ENCODE peak calls at places on chromosomes 4 and X, in ten cellular contexts. A is aorta, L is psoas muscle, C is NT2/D1, W is heart left ventricle, S is BE2C, D is breast epithelium, X is suprapubic skin, Z is prostate gland, B is IMR-90. U is an unnamed sample. For H3K4me1, the result is how much of the 10 kb centered on the place peaks cover.

GRCh38 chr4:167715176-167715575 is 377.2 kb upstream of the ANXA10 start:
- DNase-seq in A (no peak), L (no peak), C (no peak), W (no peak), S (no peak), D (no peak), X (no peak), Z (no peak), B (no peak), U (no peak)

GRCh38 chrX:69387559-69388487 is 116.3 kb upstream of the NALF2 start:
- DNase-seq in A (peak), L (peak), C (peak), W (no peak), S (peak), D (no peak), X (no peak), Z (peak), B (peak), U (peak)

GRCh38 chrX:17433965-17434364 is 59.0 kb downstream of the NHS start:
- DNase-seq in A (no peak), L (no peak), C (no peak), W (no peak), S (no peak), D (no peak), X (no peak), Z (no peak), B (no peak), U (no peak)

GRCh38 chr4:173040200-173040599 is 128.4 kb upstream of the GALNT7 start:
- DNase-seq in A (no peak), L (no peak), C (no peak), W (no peak), S (no peak), D (no peak), X (no peak), Z (no peak), B (peak), U (no peak)

GRCh38 chr4:47945930-47946726 is 31.7 kb upstream of the NFXL1 start:
- DNase-seq in A (no peak), L (no peak), C (no peak), W (no peak), S (no peak), D (no peak), X (no peak), Z (no peak), B (no peak), U (no peak)

GRCh38 chr4:101306225-101306624 is 41.1 kb downstream of the PPP3CA start:
- DNase-seq in A (no peak), L (no peak), C (no peak), W (no peak), S (no peak), D (no peak), X (no peak), Z (no peak), B (no peak), U (no peak)

GRCh38 chr4:139978692-139979091 is 175.3 kb downstream of the MAML3 start:
- DNase-seq in A (no peak), L (no peak), C (no peak), W (no peak), S (no peak), D (no peak), X (no peak), Z (no peak), B (no peak), U (no peak)

GRCh38 chr4:125044886-125045285 is 269.9 kb upstream of the FAT4 start:
- DNase-seq in A (no peak), L (no peak), C (no peak), W (no peak), S (no peak), D (no peak), X (no peak), Z (no peak), B (no peak), U (no peak)

GRCh38 chrX:100615015-100615414 is 21.6 kb downstream of the TSPAN6 start:
- DNase-seq in A (no peak), L (no peak), C (peak), W (no peak), S (no peak), D (no peak), X (no peak), Z (peak), B (peak), U (no peak)

DNA sequence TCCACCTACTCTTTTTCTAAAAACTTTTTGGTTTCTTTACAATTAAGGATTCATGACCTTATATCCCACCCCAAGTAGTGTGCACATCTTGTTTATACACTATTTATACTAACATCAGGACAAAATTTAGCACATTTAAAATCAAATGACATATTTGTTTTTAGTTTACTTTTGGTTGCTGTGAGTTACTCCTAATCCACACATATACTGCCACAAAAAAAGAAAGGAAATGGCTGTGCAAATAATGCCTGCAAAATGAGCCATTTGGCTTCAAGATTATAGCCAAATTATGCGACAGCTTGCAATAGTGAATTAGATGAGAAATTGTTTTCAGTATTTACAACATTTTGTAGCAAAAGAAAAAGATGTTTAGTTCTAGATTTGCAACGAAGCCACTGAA is 10.4 kb upstream of the ARHGEF38 start:
- DNase-seq in A (no peak), L (no peak), C (no peak), W (no peak), S (no peak), D (no peak), X (no peak), Z (no peak), B (no peak), U (no peak)
- H3K4me3 ChIP-seq in A (no peak), L (no peak), C (no peak), W (no peak), S (no peak), D (no peak), X (no peak), Z (no peak), B (no peak), U (no peak)

GRCh38 chr4:105192910-105193309 is 46.2 kb downstream of the TET2 start:
- DNase-seq in A (no peak), L (no peak), C (no peak), W (no peak), S (no peak), D (no peak), X (no peak), Z (no peak), B (no peak), U (no peak)

GRCh38 chr4:105186701-105187158 is 40.1 kb downstream of the TET2 start:
- DNase-seq in A (no peak), L (peak), C (no peak), W (no peak), S (peak), D (no peak), X (no peak), Z (no peak), B (peak), U (no peak)

GRCh38 chr4:105192474-105192873 is 45.8 kb downstream of the TET2 start:
- DNase-seq in A (no peak), L (no peak), C (no peak), W (no peak), S (no peak), D (no peak), X (no peak), Z (no peak), B (no peak), U (no peak)

GRCh38 chr4:105191621-105192210 is 45.0 kb downstream of the TET2 start:
- DNase-seq in A (no peak), L (no peak), C (no peak), W (no peak), S (no peak), D (no peak), X (no peak), Z (no peak), B (peak), U (no peak)

GRCh38 chr4:105189855-105190650 is 43.4 kb downstream of the TET2 start:
- DNase-seq in A (no peak), L (no peak), C (no peak), W (no peak), S (no peak), D (no peak), X (no peak), Z (no peak), B (no peak), U (no peak)
- H3K4me1 ChIP-seq in A (under half), L (under half), C (under half), W (under half), S (under half), D (under half), X (under half), Z (under half), B (under half), U (under half)

DNA sequence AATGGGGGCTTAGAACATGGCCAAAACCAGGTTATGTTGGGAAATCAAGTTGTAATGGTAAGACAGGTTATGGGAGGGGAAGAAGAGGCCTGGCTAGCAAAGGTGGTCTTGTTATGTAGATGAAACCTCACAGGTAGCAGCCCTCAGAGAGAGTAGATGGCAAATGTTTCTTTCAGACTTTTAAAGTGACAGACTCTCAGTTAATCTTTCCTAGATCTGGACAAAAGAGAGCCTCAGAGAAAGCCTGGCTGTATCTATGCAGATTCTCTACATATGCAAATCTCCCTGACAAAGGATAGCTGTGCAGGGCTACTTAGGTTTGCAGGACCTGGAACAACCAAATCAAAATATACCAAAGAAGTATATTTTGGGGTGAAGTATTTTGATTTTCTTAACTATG is 284.1 kb upstream of the AMOT start:
- DNase-seq in A (no peak), L (no peak), C (peak), W (no peak), S (no peak), D (no peak), X (no peak), Z (no peak), B (no peak), U (no peak)
- H3K4me3 ChIP-seq in A (no peak), L (no peak), C (no peak), W (no peak), S (no peak), D (no peak), X (no peak), Z (no peak), B (no peak), U (no peak)

GRCh38 chr4:152999376-153000067 is 63.4 kb downstream of the FHDC1 start:
- DNase-seq in A (no peak), L (no peak), C (no peak), W (no peak), S (no peak), D (no peak), X (no peak), Z (peak), B (no peak), U (no peak)

GRCh38 chr4:153004106-153004881 is 68.2 kb downstream of the FHDC1 start:
- DNase-seq in A (peak), L (no peak), C (no peak), W (no peak), S (no peak), D (no peak), X (no peak), Z (no peak), B (no peak), U (no peak)

GRCh38 chr4:153002110-153002509 is 66.0 kb downstream of the FHDC1 start:
- DNase-seq in A (peak), L (no peak), C (no peak), W (no peak), S (no peak), D (no peak), X (no peak), Z (peak), B (no peak), U (no peak)

GRCh38 chr4:153000068-153000420 is 63.9 kb downstream of the FHDC1 start:
- DNase-seq in A (no peak), L (no peak), C (no peak), W (no peak), S (no peak), D (no peak), X (no peak), Z (no peak), B (no peak), U (no peak)

GRCh38 chr4:153001626-153002025 is 65.5 kb downstream of the FHDC1 start:
- DNase-seq in A (peak), L (no peak), C (no peak), W (no peak), S (no peak), D (no peak), X (no peak), Z (no peak), B (no peak), U (no peak)
- H3K4me1 ChIP-seq in A (under half), L (under half), C (under half), W (under half), S (under half), D (under half), X (under half), Z (under half), B (under half), U (under half)

GRCh38 chrX:57137481-57137880 is 284 bp upstream of the SPIN2A start:
- DNase-seq in A (no peak), L (no peak), C (no peak), W (no peak), S (no peak), D (no peak), X (no peak), Z (no peak), B (no peak), U (no peak)
- H3K4me3 ChIP-seq in A (no peak), L (peak), C (no peak), W (no peak), S (no peak), D (peak), X (peak), Z (no peak), B (peak), U (no peak)

DNA sequence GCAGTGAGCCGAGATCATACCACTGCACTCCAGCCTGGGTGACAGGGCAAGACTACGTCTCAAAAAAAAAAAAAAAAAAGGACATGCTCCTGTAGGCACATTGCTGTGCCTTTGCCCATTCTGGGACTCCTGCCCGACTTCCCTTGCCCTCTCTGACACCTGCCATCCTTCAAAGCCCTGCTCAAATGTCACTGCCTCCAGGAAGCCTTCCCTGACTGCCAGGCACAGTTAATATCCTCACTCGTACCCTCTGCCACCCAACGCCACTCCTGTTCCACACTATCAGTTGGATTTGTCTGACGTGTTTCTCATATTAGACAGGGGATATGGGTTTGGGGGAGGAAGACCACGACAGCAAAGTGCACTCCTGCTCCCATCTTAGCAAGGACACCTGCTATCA is 12.2 kb upstream of the SH3TC1 start:
- DNase-seq in A (no peak), L (no peak), C (no peak), W (no peak), S (no peak), D (no peak), X (no peak), Z (no peak), B (no peak), U (no peak)
- H3K4me1 ChIP-seq in A (under half), L (half or more), C (under half), W (under half), S (under half), D (under half), X (half or more), Z (under half), B (under half), U (under half)

GRCh38 chr4:185656467-185656890 is 121.2 kb upstream of the PDLIM3 start:
- DNase-seq in A (peak), L (peak), C (no peak), W (no peak), S (no peak), D (no peak), X (no peak), Z (peak), B (peak), U (no peak)

GRCh38 chr4:185654965-185655554 is 119.8 kb upstream of the PDLIM3 start:
- DNase-seq in A (no peak), L (no peak), C (no peak), W (no peak), S (no peak), D (no peak), X (no peak), Z (no peak), B (no peak), U (no peak)

GRCh38 chr4:185660340-185660739 is 125.0 kb upstream of the PDLIM3 start:
- DNase-seq in A (no peak), L (no peak), C (no peak), W (no peak), S (no peak), D (no peak), X (no peak), Z (no peak), B (no peak), U (no peak)

GRCh38 chr4:185657191-185657590 is 121.9 kb upstream of the PDLIM3 start:
- DNase-seq in A (no peak), L (no peak), C (no peak), W (no peak), S (no peak), D (no peak), X (no peak), Z (no peak), B (no peak), U (no peak)

DNA sequence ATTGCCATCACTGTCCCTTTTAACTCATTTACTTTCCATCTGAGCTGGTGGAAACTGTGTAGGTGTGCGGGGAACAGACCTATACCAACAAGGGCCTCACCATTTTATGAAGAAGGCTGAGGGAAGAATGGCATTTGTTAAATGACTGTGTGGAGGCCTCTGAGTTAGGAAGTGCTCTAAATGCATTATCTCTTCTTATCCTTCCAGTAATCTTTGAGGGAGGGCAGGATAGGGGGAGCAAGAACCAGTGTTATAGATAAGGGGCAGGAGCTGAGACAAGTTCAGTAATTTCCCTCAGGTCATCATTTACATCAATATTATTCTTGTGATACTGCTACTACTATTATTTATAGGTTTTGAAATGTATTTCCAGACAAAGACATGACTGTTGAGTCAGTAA is 122.4 kb upstream of the PDLIM3 start:
- DNase-seq in A (no peak), L (no peak), C (no peak), W (no peak), S (no peak), D (no peak), X (no peak), Z (no peak), B (no peak), U (no peak)
- H3K4me3 ChIP-seq in A (no peak), L (peak), C (no peak), W (no peak), S (no peak), D (no peak), X (no peak), Z (no peak), B (no peak), U (no peak)

DNA sequence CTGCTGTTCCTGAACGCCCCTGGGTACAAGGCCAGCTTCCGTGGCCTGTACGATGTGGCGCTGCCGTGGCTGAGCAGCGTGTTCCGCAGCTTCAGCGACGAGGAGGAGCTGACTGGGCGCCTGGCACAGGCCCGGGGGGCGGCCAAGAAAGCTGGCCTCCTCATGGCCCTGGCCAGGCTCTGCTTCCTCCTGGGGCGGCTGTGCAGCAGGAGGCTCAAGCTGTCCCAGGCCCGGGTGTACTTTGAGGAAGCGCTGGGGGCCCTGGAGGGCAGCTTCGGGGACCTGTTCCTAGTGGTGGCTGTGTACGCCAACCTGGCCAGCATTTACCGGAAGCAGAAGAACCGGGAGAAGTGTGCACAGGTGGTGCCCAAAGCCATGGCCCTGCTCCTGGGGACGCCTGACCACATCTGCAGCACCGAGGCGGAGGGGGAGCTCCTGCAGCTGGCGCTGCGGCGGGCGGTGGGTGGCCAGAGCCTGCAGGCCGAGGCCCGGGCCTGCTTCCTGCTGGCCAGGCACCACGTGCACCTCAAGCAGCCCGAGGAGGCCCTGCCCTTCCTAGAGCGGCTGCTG is 28.2 kb downstream of the SH3TC1 start:
- DNase-seq in A (no peak), L (no peak), C (no peak), W (peak), S (no peak), D (no peak), X (no peak), Z (no peak), B (no peak), U (no peak)
- H3K4me1 ChIP-seq in A (under half), L (under half), C (under half), W (under half), S (under half), D (under half), X (under half), Z (under half), B (under half), U (under half)